ENCODE peak calls at places on chromosome 16, in seven cellular contexts. One of them, this sample, is unnamed.

GRCh38 chr16:85750827-85751641 is at the start of gene C16orf74:
- DNase-seq in tibial nerve: no peak
- DNase-seq in AG04450: no peak
- DNase-seq in sigmoid colon: no peak
- DNase-seq in HepG2: no peak
- DNase-seq in PC-3: peak; percentile 71
- DNase-seq in body of pancreas: peak; percentile 71
- DNase-seq in this sample: no peak

GRCh38 chr16:14401839-14402115 is 228.3 kb downstream of the PARN start:
- DNase-seq in tibial nerve: no peak
- DNase-seq in AG04450: no peak
- DNase-seq in sigmoid colon: no peak
- DNase-seq in HepG2: no peak
- DNase-seq in PC-3: no peak
- DNase-seq in body of pancreas: peak; percentile 32
- DNase-seq in this sample: no peak

GRCh38 chr16:85286970-85287814 is 174.9 kb upstream of the CIBAR2 start:
- DNase-seq in tibial nerve: peak; percentile 37
- DNase-seq in AG04450: no peak
- DNase-seq in sigmoid colon: peak; percentile 75
- DNase-seq in HepG2: no peak
- DNase-seq in PC-3: no peak
- DNase-seq in body of pancreas: no peak
- DNase-seq in this sample: no peak

GRCh38 chr16:19265531-19265930 is 20.0 kb upstream of the CLEC19A start:
- DNase-seq in tibial nerve: no peak
- DNase-seq in AG04450: no peak
- DNase-seq in sigmoid colon: no peak
- DNase-seq in HepG2: no peak
- DNase-seq in PC-3: no peak
- DNase-seq in body of pancreas: no peak
- DNase-seq in this sample: no peak

GRCh38 chr16:76385831-76386230 is 108.6 kb downstream of the CNTNAP4 start:
- DNase-seq in tibial nerve: no peak
- DNase-seq in AG04450: no peak
- DNase-seq in sigmoid colon: no peak
- DNase-seq in HepG2: no peak
- DNase-seq in PC-3: no peak
- DNase-seq in body of pancreas: no peak
- DNase-seq in this sample: no peak

GRCh38 chr16:10419701-10420100 is 33.8 kb downstream of the ATF7IP2 start:
- DNase-seq in tibial nerve: no peak
- DNase-seq in AG04450: no peak
- DNase-seq in sigmoid colon: no peak
- DNase-seq in HepG2: no peak
- DNase-seq in PC-3: no peak
- DNase-seq in body of pancreas: no peak
- DNase-seq in this sample: no peak

GRCh38 chr16:62018301-62019060 is 17.8 kb downstream of the CDH8 start:
- DNase-seq in tibial nerve: no peak
- DNase-seq in AG04450: no peak
- DNase-seq in sigmoid colon: no peak
- DNase-seq in HepG2: no peak
- DNase-seq in PC-3: no peak
- DNase-seq in body of pancreas: no peak
- DNase-seq in this sample: no peak

GRCh38 chr16:25126820-25127232 is 15.3 kb downstream of the LCMT1 start:
- DNase-seq in tibial nerve: no peak
- DNase-seq in AG04450: peak; percentile 54
- DNase-seq in sigmoid colon: no peak
- DNase-seq in HepG2: peak; percentile 35
- DNase-seq in PC-3: peak; percentile 82
- DNase-seq in body of pancreas: peak; percentile 51
- DNase-seq in this sample: no peak

GRCh38 chr16:66491716-66492064 is 58.2 kb downstream of the TK2 start:
- DNase-seq in tibial nerve: no peak
- DNase-seq in AG04450: no peak
- DNase-seq in sigmoid colon: peak; percentile 46
- DNase-seq in HepG2: no peak
- DNase-seq in PC-3: no peak
- DNase-seq in body of pancreas: no peak
- DNase-seq in this sample: no peak

GRCh38 chr16:89837014-89837546 is 8.8 kb downstream of the SPIRE2 start:
- DNase-seq in tibial nerve: no peak
- DNase-seq in AG04450: no peak
- DNase-seq in sigmoid colon: no peak
- DNase-seq in HepG2: no peak
- DNase-seq in PC-3: no peak
- DNase-seq in body of pancreas: no peak
- DNase-seq in this sample: no peak

GRCh38 chr16:88597856-88598491 is 27.8 kb downstream of the ZC3H18 start:
- DNase-seq in tibial nerve: no peak
- DNase-seq in AG04450: no peak
- DNase-seq in sigmoid colon: no peak
- DNase-seq in HepG2: peak; percentile 81
- DNase-seq in PC-3: no peak
- DNase-seq in body of pancreas: no peak
- DNase-seq in this sample: no peak

GRCh38 chr16:61289141-61289540 is 747.1 kb downstream of the CDH8 start:
- DNase-seq in tibial nerve: no peak
- DNase-seq in AG04450: no peak
- DNase-seq in sigmoid colon: no peak
- DNase-seq in HepG2: no peak
- DNase-seq in PC-3: no peak
- DNase-seq in body of pancreas: no peak
- DNase-seq in this sample: no peak

GRCh38 chr16:60776311-60776710 is 1259.9 kb downstream of the CDH8 start:
- DNase-seq in tibial nerve: no peak
- DNase-seq in AG04450: no peak
- DNase-seq in sigmoid colon: no peak
- DNase-seq in HepG2: no peak
- DNase-seq in PC-3: no peak
- DNase-seq in body of pancreas: no peak
- DNase-seq in this sample: no peak

GRCh38 chr16:68423771-68424170 is 24.5 kb downstream of the SMPD3 start:
- DNase-seq in tibial nerve: no peak
- DNase-seq in AG04450: no peak
- DNase-seq in sigmoid colon: no peak
- DNase-seq in HepG2: no peak
- DNase-seq in PC-3: no peak
- DNase-seq in body of pancreas: no peak
- DNase-seq in this sample: no peak

GRCh38 chr16:11224096-11224893 is 31.7 kb downstream of the SOCS1 start:
- DNase-seq in tibial nerve: peak; percentile 64
- DNase-seq in AG04450: no peak
- DNase-seq in sigmoid colon: peak; percentile 86
- DNase-seq in HepG2: peak; percentile 55
- DNase-seq in PC-3: no peak
- DNase-seq in body of pancreas: peak; percentile 53
- DNase-seq in this sample: peak; percentile 36

GRCh38 chr16:69077251-69077650 is 28.2 kb upstream of the HAS3 start:
- DNase-seq in tibial nerve: no peak
- DNase-seq in AG04450: no peak
- DNase-seq in sigmoid colon: no peak
- DNase-seq in HepG2: no peak
- DNase-seq in PC-3: peak; percentile 92
- DNase-seq in body of pancreas: no peak
- DNase-seq in this sample: no peak

GRCh38 chr16:61500851-61501250 is 535.4 kb downstream of the CDH8 start:
- DNase-seq in tibial nerve: no peak
- DNase-seq in AG04450: no peak
- DNase-seq in sigmoid colon: no peak
- DNase-seq in HepG2: no peak
- DNase-seq in PC-3: peak; percentile 9
- DNase-seq in body of pancreas: no peak
- DNase-seq in this sample: no peak

GRCh38 chr16:4982056-4982867 is 24.1 kb downstream of the SEC14L5 start:
- DNase-seq in tibial nerve: no peak
- DNase-seq in AG04450: no peak
- DNase-seq in sigmoid colon: no peak
- DNase-seq in HepG2: no peak
- DNase-seq in PC-3: no peak
- DNase-seq in body of pancreas: no peak
- DNase-seq in this sample: no peak

GRCh38 chr16:56192971-56193936 is 2.0 kb downstream of the GNAO1 start:
- DNase-seq in tibial nerve: no peak
- DNase-seq in AG04450: no peak
- DNase-seq in sigmoid colon: no peak
- DNase-seq in HepG2: no peak
- DNase-seq in PC-3: no peak
- DNase-seq in body of pancreas: no peak
- DNase-seq in this sample: no peak

GRCh38 chr16:23502466-23502865 is 7.8 kb downstream of the GGA2 start:
- DNase-seq in tibial nerve: no peak
- DNase-seq in AG04450: no peak
- DNase-seq in sigmoid colon: no peak
- DNase-seq in HepG2: no peak
- DNase-seq in PC-3: no peak
- DNase-seq in body of pancreas: no peak
- DNase-seq in this sample: no peak

GRCh38 chr16:69762843-69763556 is 868 bp downstream of the WWP2 start:
- DNase-seq in tibial nerve: no peak
- DNase-seq in AG04450: no peak
- DNase-seq in sigmoid colon: no peak
- DNase-seq in HepG2: peak; percentile 37
- DNase-seq in PC-3: peak; percentile 21
- DNase-seq in body of pancreas: peak; percentile 30
- DNase-seq in this sample: no peak

GRCh38 chr16:68417711-68418301 is 30.5 kb downstream of the SMPD3 start:
- DNase-seq in tibial nerve: no peak
- DNase-seq in AG04450: no peak
- DNase-seq in sigmoid colon: no peak
- DNase-seq in HepG2: no peak
- DNase-seq in PC-3: peak; percentile 67
- DNase-seq in body of pancreas: peak; percentile 90
- DNase-seq in this sample: peak; percentile 32

GRCh38 chr16:4846503-4846900 is 586 bp downstream of the GLYR1 start:
- DNase-seq in tibial nerve: no peak
- DNase-seq in AG04450: no peak
- DNase-seq in sigmoid colon: peak; percentile 70
- DNase-seq in HepG2: peak; percentile 35
- DNase-seq in PC-3: peak; percentile 18
- DNase-seq in body of pancreas: peak; percentile 71
- DNase-seq in this sample: peak; percentile 7

GRCh38 chr16:7420843-7421242 is 88.2 kb downstream of the RBFOX1 start:
- DNase-seq in tibial nerve: no peak
- DNase-seq in AG04450: no peak
- DNase-seq in sigmoid colon: no peak
- DNase-seq in HepG2: no peak
- DNase-seq in PC-3: no peak
- DNase-seq in body of pancreas: no peak
- DNase-seq in this sample: no peak
- H3K9me3 ChIP-seq in tibial nerve: no peaks in the 10 kb centered on the region
- H3K9me3 ChIP-seq in AG04450: peaks cover 35% of the 10 kb centered on the region
- H3K9me3 ChIP-seq in sigmoid colon: no peaks in the 10 kb centered on the region
- H3K9me3 ChIP-seq in HepG2: no peaks in the 10 kb centered on the region
- H3K9me3 ChIP-seq in PC-3: no peaks in the 10 kb centered on the region
- H3K9me3 ChIP-seq in body of pancreas: no peaks in the 10 kb centered on the region
- H3K9me3 ChIP-seq in this sample: no peaks in the 10 kb centered on the region

GRCh38 chr16:54397190-54397835 is 110.7 kb upstream of the IRX3 start:
- DNase-seq in tibial nerve: no peak
- DNase-seq in AG04450: no peak
- DNase-seq in sigmoid colon: no peak
- DNase-seq in HepG2: no peak
- DNase-seq in PC-3: no peak
- DNase-seq in body of pancreas: no peak
- DNase-seq in this sample: no peak
- H3K9me3 ChIP-seq in tibial nerve: no peaks in the 10 kb centered on the region
- H3K9me3 ChIP-seq in AG04450: no peaks in the 10 kb centered on the region
- H3K9me3 ChIP-seq in sigmoid colon: no peaks in the 10 kb centered on the region
- H3K9me3 ChIP-seq in HepG2: no peaks in the 10 kb centered on the region
- H3K9me3 ChIP-seq in PC-3: no peaks in the 10 kb centered on the region
- H3K9me3 ChIP-seq in body of pancreas: no peaks in the 10 kb centered on the region
- H3K9me3 ChIP-seq in this sample: no peaks in the 10 kb centered on the region

DNA sequence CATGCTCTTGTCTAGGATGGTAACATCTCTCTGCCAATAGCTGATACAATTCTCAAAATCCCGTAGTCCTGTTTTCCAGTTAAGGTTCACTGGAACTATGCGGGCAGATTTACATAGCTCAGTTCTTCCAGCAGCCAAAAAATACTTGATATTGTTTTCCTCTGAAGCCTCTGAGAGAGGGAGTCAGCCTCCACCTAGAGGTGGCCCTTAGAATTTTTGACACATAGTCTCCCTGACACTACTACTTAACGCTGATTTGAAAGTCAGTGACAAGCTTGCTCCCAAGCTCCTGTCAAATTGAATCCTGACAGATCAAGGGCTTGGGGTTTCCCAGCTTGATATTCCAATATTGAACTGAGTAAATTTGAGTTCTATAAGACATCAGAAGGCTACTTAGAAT is 1780.1 kb downstream of the TP53TG3F start:
- DNase-seq in tibial nerve: no peak
- DNase-seq in AG04450: no peak
- DNase-seq in sigmoid colon: no peak
- DNase-seq in HepG2: no peak
- DNase-seq in PC-3: no peak
- DNase-seq in body of pancreas: no peak
- DNase-seq in this sample: no peak
- H3K9me3 ChIP-seq in tibial nerve: no peaks in the 10 kb centered on the region
- H3K9me3 ChIP-seq in AG04450: peaks cover 23% of the 10 kb centered on the region
- H3K9me3 ChIP-seq in sigmoid colon: no peaks in the 10 kb centered on the region
- H3K9me3 ChIP-seq in HepG2: peaks cover 97% of the 10 kb centered on the region
- H3K9me3 ChIP-seq in PC-3: no peaks in the 10 kb centered on the region
- H3K9me3 ChIP-seq in body of pancreas: no peaks in the 10 kb centered on the region
- H3K9me3 ChIP-seq in this sample: no peaks in the 10 kb centered on the region

GRCh38 chr16:1639282-1639681 is 27.1 kb downstream of the CRAMP1 start:
- DNase-seq in tibial nerve: no peak
- DNase-seq in AG04450: no peak
- DNase-seq in sigmoid colon: no peak
- DNase-seq in HepG2: peak; percentile 9
- DNase-seq in PC-3: no peak
- DNase-seq in body of pancreas: no peak
- DNase-seq in this sample: no peak

GRCh38 chr16:1635070-1635469 is 22.9 kb downstream of the CRAMP1 start:
- DNase-seq in tibial nerve: no peak
- DNase-seq in AG04450: no peak
- DNase-seq in sigmoid colon: no peak
- DNase-seq in HepG2: no peak
- DNase-seq in PC-3: no peak
- DNase-seq in body of pancreas: no peak
- DNase-seq in this sample: no peak

GRCh38 chr16:1639840-1640239 is 27.7 kb downstream of the CRAMP1 start:
- DNase-seq in tibial nerve: no peak
- DNase-seq in AG04450: no peak
- DNase-seq in sigmoid colon: no peak
- DNase-seq in HepG2: no peak
- DNase-seq in PC-3: no peak
- DNase-seq in body of pancreas: no peak
- DNase-seq in this sample: no peak

GRCh38 chr16:1638757-1639156 is 26.6 kb downstream of the CRAMP1 start:
- DNase-seq in tibial nerve: no peak
- DNase-seq in AG04450: no peak
- DNase-seq in sigmoid colon: no peak
- DNase-seq in HepG2: no peak
- DNase-seq in PC-3: no peak
- DNase-seq in body of pancreas: no peak
- DNase-seq in this sample: no peak

DNA sequence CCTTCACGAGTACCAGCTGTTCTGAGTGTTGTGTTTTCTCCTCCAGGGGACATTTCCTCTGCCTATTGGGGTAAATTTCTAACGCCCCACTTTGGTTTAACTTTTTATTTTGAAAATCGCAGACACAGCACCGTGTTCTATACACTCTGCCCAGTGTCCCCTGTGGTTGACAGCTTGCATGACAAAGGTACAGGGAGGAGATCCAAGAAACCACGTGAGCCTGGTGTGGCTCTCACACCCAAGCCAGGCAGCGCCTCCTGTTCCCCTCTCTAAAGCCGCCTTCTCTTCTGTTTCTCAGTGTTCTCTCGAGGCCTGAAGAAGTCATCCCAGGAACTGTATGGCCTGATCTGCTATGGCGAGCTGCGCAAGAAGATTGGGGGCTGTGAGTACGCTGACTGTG is 25.4 kb downstream of the CRAMP1 start:
- DNase-seq in tibial nerve: no peak
- DNase-seq in AG04450: no peak
- DNase-seq in sigmoid colon: no peak
- DNase-seq in HepG2: no peak
- DNase-seq in PC-3: no peak
- DNase-seq in body of pancreas: no peak
- DNase-seq in this sample: no peak
- H3K9me3 ChIP-seq in tibial nerve: no peaks in the 10 kb centered on the region
- H3K9me3 ChIP-seq in AG04450: no peaks in the 10 kb centered on the region
- H3K9me3 ChIP-seq in sigmoid colon: no peaks in the 10 kb centered on the region
- H3K9me3 ChIP-seq in HepG2: no peaks in the 10 kb centered on the region
- H3K9me3 ChIP-seq in PC-3: no peaks in the 10 kb centered on the region
- H3K9me3 ChIP-seq in body of pancreas: no peaks in the 10 kb centered on the region
- H3K9me3 ChIP-seq in this sample: no peaks in the 10 kb centered on the region